ENCODE peak calls at places on chromosomes 2 and 18, in ten cellular contexts. Q is A172; L is transverse colon; V is OCI-LY7; I is ecto neural progenitor cell; F is NCI-H1417; Z is posterior cingulate gyrus; B is MCF 10A; W is CD8-positive, alpha-beta T cell; P is ovary. J is an unnamed sample.

GRCh38 chr2:191263050-191263449 is 17.8 kb downstream of the MYO1B start:
- DNase-seq in B (no peak), Z (no peak), F (no peak), P (no peak), W (no peak), I (no peak), V (no peak), L (no peak), Q (no peak), J (no peak)

GRCh38 chr18:60568211-60568610 is 195.6 kb upstream of the MC4R start:
- DNase-seq in Q (peak; percentile 25), B (no peak), W (no peak), P (no peak), F (no peak), Z (no peak), L (no peak), I (no peak), V (no peak), J (no peak)

GRCh38 chr2:239964399-239965185 is 60.5 kb downstream of the NDUFA10 start:
- DNase-seq in W (no peak), P (no peak), B (no peak), V (no peak), F (no peak), L (no peak), Z (peak; percentile 51), I (no peak), Q (no peak), J (no peak)

GRCh38 chr2:241796209-241796608 is 12.8 kb upstream of the NEU4 start:
- DNase-seq in Z (peak; percentile 44), W (no peak), I (no peak), B (no peak), P (peak; percentile 13), Q (no peak), L (no peak), F (no peak), V (no peak), J (no peak)

GRCh38 chr2:233051241-233052149 is 8.6 kb upstream of the INPP5D start:
- DNase-seq in Q (peak; percentile 53), Z (peak; percentile 81), B (peak; percentile 98), F (no peak), P (peak; percentile 49), I (no peak), V (no peak), W (no peak), L (no peak), J (no peak)

GRCh38 chr2:178069551-178069950 is 3.0 kb downstream of the PDE11A start:
- DNase-seq in B (no peak), L (no peak), V (no peak), F (peak; percentile 20), Q (no peak), Z (no peak), P (no peak), W (no peak), I (no peak), J (no peak)

GRCh38 chr2:164922119-164922518 is 33.2 kb downstream of the SLC38A11 start:
- DNase-seq in V (no peak), F (no peak), W (no peak), I (no peak), Z (no peak), P (no peak), L (no peak), B (no peak), Q (no peak), J (no peak)

GRCh38 chr2:159064446-159065301 is 96.2 kb downstream of the TANC1 start:
- DNase-seq in Z (no peak), W (no peak), P (no peak), F (no peak), B (peak; percentile 60), L (no peak), V (no peak), I (no peak), Q (peak; percentile 34), J (no peak)

GRCh38 chr2:217912030-217913024 is 90.5 kb downstream of the TNS1 start:
- DNase-seq in L (no peak), W (no peak), I (no peak), Q (no peak), B (no peak), Z (no peak), V (no peak), F (no peak), P (peak; percentile 29), J (no peak)

GRCh38 chr2:74597456-74597855 is 42.9 kb downstream of the DOK1 start:
- DNase-seq in B (no peak), Z (no peak), Q (no peak), L (no peak), W (no peak), V (no peak), P (no peak), I (no peak), F (peak; percentile 71), J (no peak)

GRCh38 chr2:230472619-230473018 is 56.6 kb downstream of the SP100 start:
- DNase-seq in P (no peak), I (no peak), Z (no peak), B (peak; percentile 69), Q (peak; percentile 53), L (no peak), V (peak; percentile 32), F (no peak), W (no peak), J (no peak)

GRCh38 chr18:25727281-25727680 is 363.1 kb downstream of the SS18 start:
- DNase-seq in I (no peak), V (no peak), P (no peak), Q (no peak), F (peak; percentile 36), L (no peak), W (no peak), Z (no peak), B (no peak), J (no peak)

GRCh38 chr2:215830313-215830712 is 183.0 kb downstream of the MREG start:
- DNase-seq in L (peak; percentile 30), I (no peak), F (no peak), Z (no peak), V (no peak), P (peak; percentile 30), W (no peak), B (peak; percentile 68), Q (peak; percentile 87), J (peak; percentile 37)

GRCh38 chr2:71212336-71212735 is 14.6 kb downstream of the PAIP2B start:
- DNase-seq in W (no peak), L (no peak), Z (no peak), P (no peak), Q (no peak), F (peak; percentile 12), B (peak; percentile 32), V (no peak), I (no peak), J (no peak)

GRCh38 chr2:215486973-215487372 is 51.1 kb upstream of the FN1 start:
- DNase-seq in P (no peak), L (no peak), Z (no peak), V (no peak), Q (no peak), F (no peak), W (no peak), I (no peak), B (peak; percentile 85), J (no peak)

GRCh38 chr2:149741646-149742045 is 154.1 kb upstream of the MMADHC start:
- DNase-seq in Q (peak; percentile 98), I (no peak), V (no peak), P (no peak), L (no peak), F (no peak), B (peak; percentile 69), Z (no peak), W (no peak), J (no peak)

GRCh38 chr18:28793911-28794310 is 617.0 kb upstream of the CDH2 start:
- DNase-seq in Z (no peak), B (peak; percentile 29), F (peak; percentile 18), L (no peak), V (no peak), P (no peak), I (no peak), W (no peak), Q (no peak), J (no peak)

GRCh38 chr18:21242141-21243040 is at the start of gene GREB1L:
- DNase-seq in V (no peak), W (no peak), P (peak; percentile 74), Z (peak; percentile 90), B (peak; percentile 67), L (peak; percentile 48), Q (peak; percentile 21), I (peak; percentile 90), F (peak; percentile 90), J (peak; percentile 75)

GRCh38 chr2:26982102-26982742 is 11.8 kb downstream of the MAPRE3 start:
- DNase-seq in I (no peak), L (peak; percentile 85), Z (peak; percentile 80), Q (peak; percentile 43), B (peak; percentile 76), P (peak; percentile 84), V (peak; percentile 48), W (no peak), F (peak; percentile 97), J (peak; percentile 85)

J was measured in testis.